ENCODE peak calls at places on chromosomes 2 and 18, in eight cellular contexts. T is hepatocyte, O is SK-N-SH, S is GM23248, U is OCI-LY7, X is HCT116, D is GM23338, N is MM.1S. E is an unnamed sample.

GRCh38 chr2:31136732-31137131 is 1.5 kb downstream of the GALNT14 start:
- DNase-seq in D (no peak), U (peak), T (no peak), S (no peak), X (no peak), N (no peak), O (no peak), E (no peak)

GRCh38 chr2:213500881-213501280 is 216.6 kb downstream of the SPAG16 start:
- DNase-seq in T (no peak), O (no peak), S (no peak), N (no peak), X (no peak), D (no peak), U (no peak), E (no peak)

GRCh38 chr18:13568443-13569392 is 157.6 kb downstream of the FAM210A start:
- DNase-seq in T (peak), U (peak), X (no peak), D (no peak), O (no peak), N (no peak), S (no peak), E (no peak)

GRCh38 chr2:178282075-178282474 is 87.8 kb downstream of the OSBPL6 start:
- DNase-seq in T (peak), S (peak), D (peak), X (no peak), O (no peak), U (no peak), N (no peak), E (no peak)

GRCh38 chr2:46002507-46002883 is 294.7 kb upstream of the EPAS1 start:
- DNase-seq in X (no peak), T (peak), D (no peak), N (no peak), S (peak), O (no peak), U (no peak), E (no peak)

GRCh38 chr18:74806700-74807416 is 209.2 kb downstream of the ZNF407 start:
- DNase-seq in N (peak), X (peak), T (peak), U (peak), D (no peak), S (peak), O (no peak), E (no peak)

GRCh38 chr2:35374845-35375244 is 980.7 kb upstream of the CRIM1 start:
- DNase-seq in S (no peak), U (no peak), N (no peak), T (no peak), D (no peak), O (no peak), X (no peak), E (no peak)

GRCh38 chr18:79905389-79905911 is 46.0 kb downstream of the SLC66A2 start:
- DNase-seq in S (peak), U (no peak), T (no peak), X (no peak), O (no peak), N (no peak), D (no peak), E (no peak)

GRCh38 chr2:208228481-208228880 is 26.4 kb downstream of the IDH1 start:
- DNase-seq in X (no peak), O (no peak), D (no peak), U (no peak), N (no peak), S (no peak), T (no peak), E (no peak)

GRCh38 chr2:37615808-37616673 is 55.4 kb downstream of the CDC42EP3 start:
- DNase-seq in O (no peak), X (no peak), D (no peak), T (no peak), N (peak), U (peak), S (no peak), E (no peak)

GRCh38 chr2:128315829-128316776 is 2.6 kb downstream of the HS6ST1 start:
- DNase-seq in U (peak), D (no peak), S (peak), N (no peak), T (peak), O (peak), X (no peak), E (no peak)

GRCh38 chr2:128315122-128315828 is 3.4 kb downstream of the HS6ST1 start:
- DNase-seq in O (peak), S (no peak), U (no peak), N (no peak), T (peak), D (no peak), X (no peak), E (peak)

GRCh38 chr2:128313076-128313836 is 5.4 kb downstream of the HS6ST1 start:
- DNase-seq in S (peak), U (no peak), O (peak), X (peak), N (no peak), T (peak), D (peak), E (no peak)

GRCh38 chr2:128314026-128314347 is 4.7 kb downstream of the HS6ST1 start:
- DNase-seq in T (no peak), D (no peak), O (no peak), U (no peak), N (no peak), X (no peak), S (no peak), E (no peak)

DNA sequence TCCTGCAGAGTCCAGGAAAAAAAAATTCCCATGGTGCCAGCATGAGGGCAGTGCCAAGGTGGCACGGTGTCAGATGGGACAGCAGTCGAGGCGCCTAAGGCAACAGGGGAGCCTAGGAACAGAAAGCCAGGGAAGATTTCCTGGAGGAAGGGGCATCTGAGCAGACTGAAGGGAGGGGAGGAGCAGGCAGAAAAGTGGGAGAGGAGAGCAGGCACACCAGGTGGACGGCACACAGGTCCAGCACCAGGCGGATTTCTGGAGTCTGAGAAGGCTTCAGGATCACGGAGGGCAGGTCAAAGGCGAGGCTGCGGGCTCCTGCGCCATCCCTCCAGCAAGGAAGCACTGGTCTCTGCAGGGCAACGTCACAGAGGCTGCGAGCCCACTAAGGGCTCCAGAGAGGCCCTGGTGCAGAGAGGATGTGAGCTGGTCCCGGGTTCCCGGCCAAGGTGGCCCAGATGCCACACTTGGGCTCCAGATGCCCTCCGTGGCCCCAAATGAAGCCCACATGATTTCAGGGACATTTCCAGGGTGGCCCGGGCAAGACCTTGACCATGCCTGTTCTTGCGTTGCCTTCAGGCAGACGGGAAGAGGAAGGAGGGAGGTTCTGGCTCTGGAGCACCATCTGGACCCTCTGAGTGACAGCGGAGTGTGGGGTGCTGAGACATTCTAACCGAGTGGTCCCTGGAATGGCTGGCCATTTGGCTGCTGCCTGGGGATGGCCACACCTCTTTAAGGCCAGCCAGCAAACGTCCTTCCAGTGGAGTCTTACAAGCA is 4.1 kb downstream of the HS6ST1 start:
- DNase-seq in X (no peak), D (no peak), S (no peak), O (peak), U (no peak), N (no peak), T (peak), E (no peak)
- TF ChIP-seq EZH2phosphoT487 in X (no peak), D (no peak), S (no peak), O (no peak), U (no peak), N (no peak), T (no peak), E (no peak)

DNA sequence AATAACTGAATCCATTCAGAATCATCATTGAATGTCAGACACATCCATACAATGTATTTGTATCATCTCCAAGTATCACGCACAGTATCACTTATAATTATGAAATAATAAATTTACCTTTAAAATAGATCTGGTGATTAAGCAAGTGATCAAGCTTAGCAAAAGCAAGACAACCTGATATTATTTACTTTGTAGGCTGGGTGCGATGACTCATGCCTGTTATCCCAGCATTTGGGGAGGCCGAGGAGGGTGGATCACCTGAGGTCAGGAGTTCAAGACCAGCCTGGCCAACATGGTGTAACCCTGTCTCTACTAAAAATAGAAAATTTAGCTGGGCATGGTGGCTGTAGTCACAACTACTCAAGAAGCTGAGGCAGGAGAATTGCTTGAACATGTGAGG is 421.0 kb upstream of the NETO1 start:
- DNase-seq in T (no peak), U (no peak), O (no peak), S (no peak), N (no peak), D (no peak), X (no peak), E (no peak)
- TF ChIP-seq EZH2phosphoT487 in T (no peak), U (no peak), O (no peak), S (no peak), N (no peak), D (no peak), X (no peak), E (no peak)

DNA sequence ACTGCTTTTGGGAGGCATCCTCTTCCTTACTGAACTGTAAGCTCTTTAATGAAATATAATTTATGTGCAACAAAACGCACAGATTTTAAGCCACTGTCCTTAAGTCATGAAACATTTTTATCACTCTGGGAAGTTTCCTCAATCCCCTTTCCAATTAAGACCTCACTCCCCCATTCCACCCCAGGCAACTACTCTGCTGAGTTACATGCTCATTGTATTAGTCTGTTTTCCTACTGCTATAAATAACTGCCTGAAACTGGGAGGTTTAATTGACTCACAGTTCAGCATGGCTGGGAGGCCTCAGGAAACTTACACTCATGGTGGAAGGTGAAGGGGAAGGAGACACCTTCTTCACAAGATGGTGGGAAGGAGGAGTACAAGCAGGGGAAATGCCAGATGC is 46.5 kb upstream of the KCNE4 start:
- DNase-seq in D (no peak), T (no peak), U (no peak), N (no peak), S (peak), O (no peak), X (no peak), E (no peak)
- TF ChIP-seq EZH2phosphoT487 in D (no peak), T (no peak), U (no peak), N (no peak), S (no peak), O (no peak), X (no peak), E (no peak)

DNA sequence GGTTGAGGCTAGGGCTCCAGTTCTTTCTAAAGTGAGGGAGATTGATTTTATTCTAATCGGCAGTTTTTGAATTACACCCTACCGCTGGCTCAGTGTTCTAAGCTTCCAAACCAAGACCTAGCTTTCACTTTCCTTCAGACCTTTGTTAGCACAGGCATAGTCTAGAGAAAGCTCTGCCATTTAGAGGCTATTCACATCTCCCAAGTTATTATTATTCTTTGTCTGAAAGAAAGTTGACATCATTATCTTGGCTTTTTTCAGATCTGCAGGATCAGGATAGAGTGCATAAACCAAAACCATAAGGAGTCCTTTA is 276.8 kb downstream of the ASXL3 start:
- DNase-seq in T (no peak), X (no peak), O (no peak), D (no peak), N (no peak), S (no peak), U (peak), E (no peak)
- TF ChIP-seq EZH2phosphoT487 in T (no peak), X (no peak), O (no peak), D (no peak), N (no peak), S (no peak), U (no peak), E (no peak)

DNA sequence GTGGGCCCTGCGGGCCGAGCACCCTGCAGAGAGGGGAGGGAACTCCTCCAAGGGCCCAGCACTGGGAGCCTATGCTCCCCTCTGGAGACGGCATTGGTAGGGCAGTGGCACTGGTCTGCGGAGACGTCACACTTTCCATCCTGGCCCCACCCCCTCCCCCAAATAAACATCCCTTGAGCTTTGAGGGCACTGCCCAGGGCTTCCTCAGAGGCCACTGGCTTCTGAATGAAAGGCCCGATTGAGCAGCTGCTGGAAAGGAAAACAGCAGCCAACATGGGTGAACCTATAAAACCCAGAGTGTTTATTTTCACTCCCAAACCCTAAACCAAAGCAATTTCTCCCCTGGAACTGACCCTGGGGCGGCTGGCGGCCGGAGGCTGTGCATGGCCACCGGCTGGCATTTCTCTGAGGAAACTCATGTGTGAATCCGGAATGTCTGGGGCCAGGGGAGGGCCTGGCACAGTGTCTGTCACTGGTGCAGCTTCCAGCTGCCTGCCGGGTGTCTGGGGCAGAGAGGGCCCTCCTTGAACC is 138.9 kb downstream of the DYSF start:
- DNase-seq in U (no peak), N (no peak), S (no peak), O (no peak), X (no peak), T (no peak), D (no peak), E (no peak)
- TF ChIP-seq EZH2phosphoT487 in U (no peak), N (no peak), S (no peak), O (no peak), X (no peak), T (no peak), D (no peak), E (no peak)

GRCh38 chr2:23585218-23585945 is 200.4 kb downstream of the KLHL29 start:
- DNase-seq in T (no peak), S (no peak), U (no peak), D (no peak), O (no peak), X (no peak), N (no peak), E (no peak)

GRCh38 chr2:23588788-23589187 is 203.8 kb downstream of the KLHL29 start:
- DNase-seq in O (no peak), X (no peak), D (no peak), N (no peak), S (no peak), T (no peak), U (no peak), E (no peak)

GRCh38 chr2:23588106-23588505 is 203.1 kb downstream of the KLHL29 start:
- DNase-seq in S (no peak), O (no peak), U (no peak), T (no peak), N (no peak), X (no peak), D (no peak), E (no peak)

GRCh38 chr2:23587330-23587729 is 202.4 kb downstream of the KLHL29 start:
- DNase-seq in T (no peak), U (no peak), D (no peak), X (no peak), N (no peak), O (peak), S (no peak), E (no peak)

DNA sequence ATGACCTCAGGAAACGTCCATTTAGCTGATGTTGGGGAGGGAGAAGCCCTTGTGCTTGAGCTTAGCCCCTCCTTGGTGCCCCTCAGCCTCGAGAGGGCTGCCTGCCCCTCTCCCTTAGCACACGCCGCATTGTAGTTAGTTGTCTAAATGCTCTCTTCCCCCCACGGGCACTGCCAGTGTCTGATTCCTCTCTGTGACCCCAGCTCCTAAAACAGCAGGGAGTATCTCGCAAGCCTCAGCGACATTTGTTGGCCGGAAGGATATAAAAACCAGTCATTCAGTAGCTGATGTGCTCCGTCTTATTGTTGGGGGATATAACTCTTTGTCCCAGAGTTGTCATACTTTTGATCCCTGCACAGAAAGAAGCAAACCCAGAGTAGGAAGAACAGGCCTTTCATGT is 201.7 kb downstream of the KLHL29 start:
- DNase-seq in N (no peak), S (no peak), T (no peak), X (no peak), D (no peak), O (no peak), U (no peak), E (peak)
- TF ChIP-seq EZH2phosphoT487 in N (no peak), S (no peak), T (no peak), X (no peak), D (no peak), O (no peak), U (no peak), E (no peak)

GRCh38 chr2:219433666-219434467 is 776 bp upstream of the SPEG start:
- DNase-seq in U (peak), S (peak), D (peak), N (no peak), O (peak), X (peak), T (no peak), E (peak)
- TF ChIP-seq EZH2phosphoT487 in U (no peak), S (no peak), D (no peak), N (no peak), O (no peak), X (no peak), T (no peak), E (no peak)

GRCh38 chr2:217218269-217219140 is 358.6 kb upstream of the TNP1 start:
- DNase-seq in T (no peak), S (peak), X (no peak), N (peak), O (no peak), D (no peak), U (no peak), E (no peak)
- TF ChIP-seq EZH2phosphoT487 in T (no peak), S (no peak), X (no peak), N (no peak), O (no peak), D (no peak), U (no peak), E (no peak)